ENCODE peak calls at places on chromosomes 6 and 20, in six cellular contexts. One of them, this sample, is unnamed.

GRCh38 chr20:19806806-19807691 is 49.0 kb downstream of the RIN2 start:
- DNase-seq in effector memory CD4-positive, alpha-beta T cell: no peak
- DNase-seq in activated T-helper 1 cell treated with Interleukin-2 at 50 U/mL for 16 hours: no peak
- DNase-seq in iris pigment epithelial cell: peak
- DNase-seq in EH: peak
- DNase-seq in stomach: no peak
- DNase-seq in this sample: no peak

GRCh38 chr6:141829996-141830395 is 302.7 kb upstream of the GJE1 start:
- DNase-seq in effector memory CD4-positive, alpha-beta T cell: no peak
- DNase-seq in activated T-helper 1 cell treated with Interleukin-2 at 50 U/mL for 16 hours: no peak
- DNase-seq in iris pigment epithelial cell: no peak
- DNase-seq in EH: no peak
- DNase-seq in stomach: no peak
- DNase-seq in this sample: no peak

GRCh38 chr20:13333793-13334192 is 112.7 kb downstream of the ISM1 start:
- DNase-seq in effector memory CD4-positive, alpha-beta T cell: no peak
- DNase-seq in activated T-helper 1 cell treated with Interleukin-2 at 50 U/mL for 16 hours: no peak
- DNase-seq in iris pigment epithelial cell: no peak
- DNase-seq in EH: peak
- DNase-seq in stomach: no peak
- DNase-seq in this sample: peak

GRCh38 chr6:14094721-14095120 is 22.9 kb upstream of the CD83 start:
- DNase-seq in effector memory CD4-positive, alpha-beta T cell: no peak
- DNase-seq in activated T-helper 1 cell treated with Interleukin-2 at 50 U/mL for 16 hours: no peak
- DNase-seq in iris pigment epithelial cell: no peak
- DNase-seq in EH: peak
- DNase-seq in stomach: no peak
- DNase-seq in this sample: no peak

GRCh38 chr6:26445934-26446667 is 5.8 kb downstream of the BTN3A3 start:
- DNase-seq in effector memory CD4-positive, alpha-beta T cell: peak
- DNase-seq in activated T-helper 1 cell treated with Interleukin-2 at 50 U/mL for 16 hours: peak
- DNase-seq in iris pigment epithelial cell: no peak
- DNase-seq in EH: peak
- DNase-seq in stomach: no peak
- DNase-seq in this sample: no peak

GRCh38 chr6:138815797-138816528 is 20.1 kb downstream of the ECT2L start:
- DNase-seq in effector memory CD4-positive, alpha-beta T cell: no peak
- DNase-seq in activated T-helper 1 cell treated with Interleukin-2 at 50 U/mL for 16 hours: no peak
- DNase-seq in iris pigment epithelial cell: peak
- DNase-seq in EH: peak
- DNase-seq in stomach: no peak
- DNase-seq in this sample: no peak

GRCh38 chr20:19794941-19795340 is 36.9 kb downstream of the RIN2 start:
- DNase-seq in effector memory CD4-positive, alpha-beta T cell: no peak
- DNase-seq in activated T-helper 1 cell treated with Interleukin-2 at 50 U/mL for 16 hours: no peak
- DNase-seq in iris pigment epithelial cell: no peak
- DNase-seq in EH: no peak
- DNase-seq in stomach: no peak
- DNase-seq in this sample: no peak

GRCh38 chr6:16452348-16452747 is 214.0 kb downstream of the GMPR start:
- DNase-seq in effector memory CD4-positive, alpha-beta T cell: no peak
- DNase-seq in activated T-helper 1 cell treated with Interleukin-2 at 50 U/mL for 16 hours: no peak
- DNase-seq in iris pigment epithelial cell: no peak
- DNase-seq in EH: no peak
- DNase-seq in stomach: no peak
- DNase-seq in this sample: no peak

GRCh38 chr20:16273812-16274560 is 299.3 kb downstream of the KIF16B start:
- DNase-seq in effector memory CD4-positive, alpha-beta T cell: no peak
- DNase-seq in activated T-helper 1 cell treated with Interleukin-2 at 50 U/mL for 16 hours: no peak
- DNase-seq in iris pigment epithelial cell: no peak
- DNase-seq in EH: no peak
- DNase-seq in stomach: no peak
- DNase-seq in this sample: no peak

GRCh38 chr6:41271901-41272395 is 14.5 kb downstream of the TREM1 start:
- DNase-seq in effector memory CD4-positive, alpha-beta T cell: no peak
- DNase-seq in activated T-helper 1 cell treated with Interleukin-2 at 50 U/mL for 16 hours: no peak
- DNase-seq in iris pigment epithelial cell: no peak
- DNase-seq in EH: no peak
- DNase-seq in stomach: peak
- DNase-seq in this sample: peak

GRCh38 chr6:43806041-43806757 is 36.2 kb downstream of the VEGFA start:
- DNase-seq in effector memory CD4-positive, alpha-beta T cell: no peak
- DNase-seq in activated T-helper 1 cell treated with Interleukin-2 at 50 U/mL for 16 hours: no peak
- DNase-seq in iris pigment epithelial cell: no peak
- DNase-seq in EH: peak
- DNase-seq in stomach: peak
- DNase-seq in this sample: peak

GRCh38 chr6:52403627-52404026 is 16.5 kb upstream of the EFHC1 start:
- DNase-seq in effector memory CD4-positive, alpha-beta T cell: no peak
- DNase-seq in activated T-helper 1 cell treated with Interleukin-2 at 50 U/mL for 16 hours: no peak
- DNase-seq in iris pigment epithelial cell: no peak
- DNase-seq in EH: no peak
- DNase-seq in stomach: peak
- DNase-seq in this sample: peak

This sample was measured in transverse colon.